ENCODE peak calls at places on chromosomes 7 and 10, in four cellular contexts. J is GM12878, G is K562, I is H1. X is an unnamed sample.
A peak's percentile ranks its signal among the peaks of the same experiment; 100 is the strongest.

GRCh38 chr7:80748302-80749042 is 110.0 kb downstream of the CD36 start:
- DNase-seq in J (no peak), G (no peak), I (no peak), X (no peak)

GRCh38 chr10:97687785-97688781 is 1.0 kb upstream of the AVPI1 start:
- DNase-seq in J (no peak), G (no peak), I (no peak), X (peak; percentile 93)

GRCh38 chr7:13920053-13920697 is 69.3 kb downstream of the ETV1 start:
- DNase-seq in J (no peak), G (peak; percentile 7), I (no peak), X (peak; percentile 100)

GRCh38 chr10:22723343-22723779 is 9.0 kb upstream of the PIP4K2A start:
- DNase-seq in J (peak; percentile 78), G (no peak), I (no peak), X (no peak)

GRCh38 chr10:23079700-23080099 is 15.7 kb upstream of the MSRB2 start:
- DNase-seq in J (no peak), G (no peak), I (no peak), X (no peak)

GRCh38 chr7:105122619-105123018 is 108.6 kb downstream of the KMT2E start:
- DNase-seq in J (no peak), G (no peak), I (no peak), X (no peak)

GRCh38 chr10:108653466-108653865 is 1269.8 kb downstream of the XPNPEP1 start:
- DNase-seq in J (no peak), G (no peak), I (no peak), X (no peak)

GRCh38 chr7:103573479-103574058 is 127.6 kb upstream of the SLC26A5 start:
- DNase-seq in J (no peak), G (peak; percentile 36), I (no peak), X (peak; percentile 59)

GRCh38 chr10:122421747-122422146 is 32.7 kb upstream of the ARMS2 start:
- DNase-seq in J (no peak), G (no peak), I (no peak), X (no peak)

GRCh38 chr7:2471022-2471329 is 5.2 kb downstream of the GRIFIN start:
- DNase-seq in J (no peak), G (no peak), I (no peak), X (peak; percentile 74)

GRCh38 chr10:110794808-110795207 is 76.9 kb upstream of the PDCD4 start:
- DNase-seq in J (no peak), G (no peak), I (no peak), X (no peak)

GRCh38 chr10:110793128-110793812 is 78.5 kb upstream of the PDCD4 start:
- DNase-seq in J (no peak), G (no peak), I (no peak), X (no peak)

GRCh38 chr10:110798340-110798739 is 73.4 kb upstream of the PDCD4 start:
- DNase-seq in J (no peak), G (no peak), I (no peak), X (no peak)

GRCh38 chr10:110793887-110794286 is 77.8 kb upstream of the PDCD4 start:
- DNase-seq in J (no peak), G (no peak), I (no peak), X (peak; percentile 7)

GRCh38 chr10:110797416-110797815 is 74.3 kb upstream of the PDCD4 start:
- DNase-seq in J (no peak), G (no peak), I (no peak), X (no peak)
- TF ChIP-seq CHD1 in J (no peak), G (no peak), I (no peak), X (no peak)

GRCh38 chr10:48399056-48399541 is 92.6 kb downstream of the MAPK8 start:
- DNase-seq in J (no peak), G (no peak), I (no peak), X (no peak)
- TF ChIP-seq CHD1 in J (no peak), G (no peak), I (no peak), X (no peak)

DNA sequence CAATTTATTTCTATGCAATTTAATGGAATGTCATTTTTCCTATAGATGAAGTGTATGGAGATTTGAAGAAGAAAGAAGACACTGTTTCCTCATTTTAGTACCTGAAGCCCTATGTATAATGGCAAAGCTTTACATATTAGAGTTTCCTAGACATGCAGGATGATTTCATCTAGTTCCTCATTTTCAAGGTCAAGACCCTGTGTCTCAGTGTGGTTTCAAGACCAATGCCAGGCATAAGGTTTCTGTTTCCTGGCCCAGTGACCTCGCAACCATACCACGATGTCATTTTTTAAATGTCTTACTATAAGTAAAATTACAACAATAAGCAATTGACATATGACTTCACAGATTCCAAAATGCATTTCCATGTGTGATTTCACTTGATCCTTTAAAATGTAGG is 336.5 kb upstream of the PRKCQ start:
- DNase-seq in J (no peak), G (no peak), I (no peak), X (no peak)
- TF ChIP-seq CHD1 in J (no peak), G (no peak), I (no peak), X (no peak)

GRCh38 chr7:5501465-5501864 is 77.8 kb upstream of the TNRC18 start:
- DNase-seq in J (no peak), G (no peak), I (no peak), X (no peak)
- TF ChIP-seq CHD1 in J (no peak), G (no peak), I (no peak), X (no peak)

DNA sequence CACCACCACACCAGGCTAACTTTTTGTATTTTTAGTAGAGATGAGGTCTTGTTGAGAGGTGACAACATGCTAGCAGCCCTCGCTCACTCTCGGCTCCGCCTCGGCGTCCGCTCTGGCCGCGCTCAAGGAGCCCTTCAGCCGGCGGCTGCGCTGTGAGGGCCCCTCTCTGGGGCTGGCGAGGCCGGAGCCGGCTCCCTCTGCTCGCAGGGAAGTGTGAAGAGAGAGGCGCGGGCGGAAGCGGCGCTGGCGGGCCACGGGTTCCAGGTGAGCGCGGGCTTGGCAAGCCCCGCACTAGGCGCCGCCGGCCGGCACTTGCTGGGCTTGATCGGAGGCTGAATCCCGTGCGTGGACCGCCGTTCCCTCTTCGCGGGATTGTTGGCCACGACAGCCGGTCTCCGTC is 83.0 kb downstream of the EEPD1 start:
- DNase-seq in J (no peak), G (no peak), I (peak; percentile 58), X (no peak)
- TF ChIP-seq CHD1 in J (no peak), G (no peak), I (no peak), X (no peak)

GRCh38 chr7:134330990-134331389 is 14.3 kb upstream of the SLC35B4 start:
- DNase-seq in J (no peak), G (no peak), I (no peak), X (no peak)

GRCh38 chr7:134331393-134331792 is 14.7 kb upstream of the SLC35B4 start:
- DNase-seq in J (no peak), G (no peak), I (no peak), X (no peak)

GRCh38 chr7:134328900-134329299 is 12.2 kb upstream of the SLC35B4 start:
- DNase-seq in J (no peak), G (no peak), I (no peak), X (no peak)

GRCh38 chr7:134329614-134330316 is 13.0 kb upstream of the SLC35B4 start:
- DNase-seq in J (no peak), G (no peak), I (no peak), X (no peak)

DNA sequence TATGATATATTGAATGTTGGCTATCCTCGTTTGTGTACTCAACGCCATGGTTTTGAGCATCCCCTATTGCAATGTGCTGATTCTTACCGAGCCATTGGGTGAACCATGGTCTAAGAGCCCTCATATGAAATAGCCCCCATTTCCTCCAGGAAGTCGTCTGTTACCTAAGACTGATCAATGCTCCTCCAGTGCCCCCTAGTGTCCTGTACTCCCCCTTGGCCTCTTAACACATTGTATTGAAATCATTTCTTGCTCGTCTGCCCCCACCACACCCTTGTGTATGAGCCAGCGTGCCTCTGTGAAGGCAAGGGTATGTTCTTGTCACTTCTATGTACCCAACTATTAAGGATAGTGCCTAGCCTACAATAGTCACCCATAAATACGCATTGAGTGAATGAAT is 11.2 kb upstream of the SLC35B4 start:
- DNase-seq in J (peak; percentile 42), G (peak; percentile 78), I (peak; percentile 81), X (peak; percentile 56)
- TF ChIP-seq CHD1 in J (no peak), G (no peak), I (no peak), X (no peak)

GRCh38 chr10:65570143-65571010 is 1355.5 kb upstream of the LRRTM3 start:
- DNase-seq in J (no peak), G (no peak), I (peak; percentile 71), X (peak; percentile 16)
- TF ChIP-seq CHD1 in J (no peak), G (no peak), I (no peak), X (no peak)

GRCh38 chr10:25398680-25399079 is 223.9 kb downstream of the GPR158 start:
- DNase-seq in J (no peak), G (no peak), I (no peak), X (no peak)
- TF ChIP-seq CHD1 in J (no peak), G (no peak), I (no peak), X (no peak)

GRCh38 chr7:132190683-132191082 is 385.6 kb downstream of the PLXNA4 start:
- DNase-seq in J (no peak), G (no peak), I (no peak), X (no peak)

GRCh38 chr7:132189881-132190280 is 386.4 kb downstream of the PLXNA4 start:
- DNase-seq in J (no peak), G (no peak), I (no peak), X (no peak)

GRCh38 chr7:132187391-132187790 is 388.9 kb downstream of the PLXNA4 start:
- DNase-seq in J (no peak), G (no peak), I (no peak), X (no peak)

GRCh38 chr7:132185150-132185549 is 391.1 kb downstream of the PLXNA4 start:
- DNase-seq in J (no peak), G (no peak), I (no peak), X (no peak)

GRCh38 chr7:132187869-132188789 is 388.1 kb downstream of the PLXNA4 start:
- DNase-seq in J (no peak), G (no peak), I (peak; percentile 72), X (no peak)
- TF ChIP-seq CHD1 in J (no peak), G (no peak), I (no peak), X (no peak)